ENCODE peak calls at places on chromosomes 11 and 22, in nine cellular contexts. L, M, P, I, S, X, E, T and W are unnamed samples.

GRCh38 chr11:1195690-1196515 is 27.0 kb upstream of the MUC5B start:
- DNase-seq in L (no peak), M (peak), P (no peak), I (no peak), S (no peak), X (peak), E (no peak), T (peak), W (peak)

GRCh38 chr11:115580927-115581680 is 76.9 kb upstream of the CADM1 start:
- DNase-seq in L (no peak), M (no peak), P (peak), I (no peak), S (no peak), X (no peak), E (no peak), T (no peak), W (no peak)

GRCh38 chr11:2767751-2768150 is 68.0 kb upstream of the KCNQ1OT1 start:
- DNase-seq in L (no peak), M (no peak), P (no peak), I (no peak), S (no peak), X (peak), E (no peak), T (no peak), W (no peak)

GRCh38 chr11:105368711-105369110 is 229.1 kb upstream of the CARD18 start:
- DNase-seq in L (no peak), M (no peak), P (no peak), I (no peak), S (no peak), X (no peak), E (no peak), T (no peak), W (no peak)

GRCh38 chr22:38016182-38017078 is 32.1 kb upstream of the SOX10 start:
- DNase-seq in L (no peak), M (peak), P (peak), I (peak), S (no peak), X (no peak), E (no peak), T (no peak), W (no peak)

GRCh38 chr11:34266090-34266912 is 91.5 kb downstream of the ABTB2 start:
- DNase-seq in L (no peak), M (no peak), P (peak), I (peak), S (no peak), X (no peak), E (no peak), T (no peak), W (no peak)

GRCh38 chr11:109783842-109784241 is 309.4 kb upstream of the ZC3H12C start:
- DNase-seq in L (peak), M (no peak), P (no peak), I (no peak), S (no peak), X (no peak), E (no peak), T (no peak), W (no peak)

GRCh38 chr11:66727883-66728759 is 895 bp downstream of the SPTBN2 start:
- DNase-seq in L (no peak), M (peak), P (no peak), I (no peak), S (no peak), X (no peak), E (peak), T (peak), W (no peak)

GRCh38 chr11:81220166-81220895 is 1513.3 kb downstream of the FAM181B start:
- DNase-seq in L (no peak), M (no peak), P (peak), I (no peak), S (no peak), X (no peak), E (no peak), T (no peak), W (no peak)

GRCh38 chr11:64880240-64881001 is 2.0 kb upstream of the EHD1 start:
- DNase-seq in L (peak), M (no peak), P (no peak), I (no peak), S (no peak), X (no peak), E (no peak), T (no peak), W (no peak)

GRCh38 chr11:17063171-17064002 is 14.1 kb downstream of the RPS13 start:
- DNase-seq in L (peak), M (peak), P (peak), I (no peak), S (no peak), X (no peak), E (peak), T (peak), W (no peak)

GRCh38 chr11:94926271-94926625 is 47.1 kb downstream of the CWC15 start:
- DNase-seq in L (no peak), M (no peak), P (peak), I (no peak), S (no peak), X (no peak), E (no peak), T (no peak), W (no peak)

GRCh38 chr22:37777122-37777687 is 30.5 kb upstream of the GCAT start:
- DNase-seq in L (peak), M (peak), P (peak), I (peak), S (peak), X (no peak), E (peak), T (no peak), W (no peak)

GRCh38 chr22:39808087-39808486 is 85.5 kb downstream of the ENTHD1 start:
- DNase-seq in L (no peak), M (no peak), P (no peak), I (no peak), S (no peak), X (no peak), E (no peak), T (no peak), W (no peak)

GRCh38 chr11:120719348-120719747 is 207.8 kb downstream of the GRIK4 start:
- DNase-seq in L (no peak), M (no peak), P (no peak), I (no peak), S (no peak), X (no peak), E (no peak), T (no peak), W (no peak)

DNA sequence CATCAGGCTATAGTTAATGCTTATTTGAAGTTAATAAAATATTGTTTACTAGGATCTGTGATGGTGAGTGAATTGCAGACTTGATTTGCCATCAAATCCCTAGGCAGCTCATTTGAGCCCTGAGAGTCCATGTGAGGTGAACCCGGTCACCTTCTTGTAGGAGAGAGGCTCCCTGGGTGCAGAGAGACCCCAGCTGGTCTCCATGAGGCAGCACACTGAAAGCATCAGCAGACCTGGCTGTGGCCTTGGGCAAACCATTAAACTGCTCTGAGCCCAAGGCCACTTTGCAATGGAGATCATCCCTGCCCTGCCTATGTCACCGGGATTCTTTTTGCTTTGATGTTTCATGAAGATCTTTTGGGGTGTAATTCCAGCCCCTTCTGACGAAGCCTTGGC is 125.2 kb downstream of the MICAL2 start:
- DNase-seq in L (no peak), M (no peak), P (no peak), I (no peak), S (no peak), X (no peak), E (no peak), T (no peak), W (no peak)
- TF ChIP-seq CTCF in L (no peak), M (no peak), P (peak), I (no peak), S (no peak), X (no peak), E (no peak), T (no peak), W (peak)

GRCh38 chr22:48736593-48737460 is 1090.8 kb downstream of the BRD1 start:
- DNase-seq in L (no peak), M (no peak), P (no peak), I (no peak), S (no peak), X (no peak), E (no peak), T (peak), W (peak)
- TF ChIP-seq CTCF in L (no peak), M (no peak), P (no peak), I (no peak), S (no peak), X (no peak), E (no peak), T (no peak), W (no peak)

GRCh38 chr11:90639687-90640086 is 416.8 kb upstream of the CHORDC1 start:
- DNase-seq in L (no peak), M (no peak), P (no peak), I (no peak), S (no peak), X (no peak), E (peak), T (no peak), W (no peak)
- TF ChIP-seq CTCF in L (no peak), M (no peak), P (peak), I (no peak), S (no peak), X (peak), E (no peak), T (no peak), W (peak)

GRCh38 chr22:31846161-31847115 is 92.6 kb downstream of the DEPDC5 start:
- DNase-seq in L (no peak), M (no peak), P (peak), I (no peak), S (no peak), X (no peak), E (no peak), T (no peak), W (no peak)
- TF ChIP-seq CTCF in L (peak), M (peak), P (peak), I (peak), S (no peak), X (peak), E (no peak), T (no peak), W (peak)

GRCh38 chr11:10365045-10365444 is 60.2 kb downstream of the ADM start:
- DNase-seq in L (no peak), M (no peak), P (no peak), I (no peak), S (no peak), X (no peak), E (no peak), T (no peak), W (no peak)
- TF ChIP-seq CTCF in L (no peak), M (no peak), P (no peak), I (no peak), S (no peak), X (no peak), E (no peak), T (no peak), W (no peak)